ENCODE peak calls at places on chromosomes 4 and X, in seven cellular contexts. J is naive thymus-derived CD4-positive, alpha-beta T cell; Q is NCI-H2171; R is natural killer cell treated with Interleukin-12 subunit alpha and Interleukin-12 subunit beta and Interleukin-15 and Interleukin-18, amount 100 ng/mL, for 72 hours; I is stimulated activated CD4-positive, alpha-beta T cell treated with anti-CD3 and anti-CD28 coated beads, Interleukin-1b, Interleukin-23, amount 100 ng/mL, for 1 hour; L is HEK293T; H is T follicular helper cell. X is an unnamed sample.

GRCh38 chrX:68686684-68687045 is 39.2 kb downstream of the STARD8 start:
- DNase-seq in Q (no peak), I (no peak), R (no peak), H (no peak), J (no peak), L (no peak), X (no peak)

GRCh38 chrX:140710710-140711109 is 1.2 kb downstream of the LINC00632 start:
- DNase-seq in Q (no peak), I (no peak), R (no peak), J (no peak), H (no peak), L (peak; percentile 55), X (peak; percentile 67)

GRCh38 chr4:18917689-18918088 is 896.1 kb upstream of the LCORL start:
- DNase-seq in Q (no peak), H (no peak), J (no peak), I (no peak), R (no peak), L (no peak), X (no peak)

GRCh38 chr4:15695240-15695699 is 7.6 kb upstream of the BST1 start:
- DNase-seq in L (no peak), Q (no peak), H (no peak), I (no peak), R (no peak), J (no peak), X (no peak)

GRCh38 chr4:94488667-94489066 is 36.9 kb downstream of the PDLIM5 start:
- DNase-seq in I (no peak), Q (no peak), H (no peak), L (no peak), R (no peak), J (no peak), X (no peak)

GRCh38 chrX:79570524-79571240 is 203.5 kb upstream of the ITM2A start:
- DNase-seq in J (no peak), Q (no peak), I (no peak), H (no peak), L (no peak), R (no peak), X (no peak)

GRCh38 chrX:134010690-134011089 is 25.3 kb upstream of the GPC3 start:
- DNase-seq in R (no peak), H (no peak), L (peak; percentile 36), Q (no peak), I (no peak), J (no peak), X (no peak)

GRCh38 chr4:122776916-122777315 is 44.4 kb downstream of the BBS12 start:
- DNase-seq in L (no peak), H (no peak), R (no peak), J (no peak), I (no peak), Q (no peak), X (no peak)

GRCh38 chr4:70743728-70744127 is 22.0 kb downstream of the RUFY3 start:
- DNase-seq in H (no peak), I (no peak), R (no peak), J (no peak), L (no peak), Q (no peak), X (no peak)

GRCh38 chrX:106249706-106250379 is 81.7 kb downstream of the PWWP3B start:
- DNase-seq in H (no peak), I (no peak), J (no peak), L (no peak), R (no peak), Q (no peak), X (no peak)

GRCh38 chr4:150540959-150541360 is 41.0 kb upstream of the MAB21L2 start:
- DNase-seq in H (no peak), R (no peak), I (no peak), Q (no peak), J (no peak), L (no peak), X (no peak)

GRCh38 chrX:77603635-77604336 is 156.6 kb downstream of the FGF16 start:
- DNase-seq in H (no peak), J (no peak), Q (no peak), R (no peak), I (no peak), L (no peak), X (no peak)

GRCh38 chr4:188976644-188977115 is 837.4 kb downstream of the TRIML1 start:
- DNase-seq in L (peak; percentile 6), Q (no peak), H (no peak), R (no peak), J (no peak), I (no peak), X (no peak)

GRCh38 chrX:33339219-33339618 is 127.9 kb upstream of the DMD start:
- DNase-seq in J (no peak), R (no peak), H (no peak), Q (no peak), I (no peak), L (no peak), X (peak; percentile 17)

X was measured in BE2C.